ENCODE peak calls at places on chromosomes 12 and 14, in ten cellular contexts. One of them, this sample, is unnamed.

GRCh38 chr12:14200598-14200997 is 164.9 kb upstream of the ATF7IP start:
- DNase-seq in fibroblast of pulmonary artery: no peak
- DNase-seq in lower leg skin: no peak
- DNase-seq in body of pancreas: no peak
- DNase-seq in AG04450: no peak
- DNase-seq in foreskin keratinocyte: no peak
- DNase-seq in nephron progenitor cell: no peak
- DNase-seq in osteocyte: no peak
- DNase-seq in AG09319: no peak
- DNase-seq in cardiac fibroblast: no peak
- DNase-seq in this sample: no peak

GRCh38 chr12:25529738-25530137 is 23.3 kb downstream of the LMNTD1 start:
- DNase-seq in fibroblast of pulmonary artery: peak
- DNase-seq in lower leg skin: no peak
- DNase-seq in body of pancreas: no peak
- DNase-seq in AG04450: no peak
- DNase-seq in foreskin keratinocyte: peak
- DNase-seq in nephron progenitor cell: no peak
- DNase-seq in osteocyte: no peak
- DNase-seq in AG09319: no peak
- DNase-seq in cardiac fibroblast: peak
- DNase-seq in this sample: peak

GRCh38 chr14:26738571-26738970 is 140.7 kb upstream of the NOVA1 start:
- DNase-seq in fibroblast of pulmonary artery: peak
- DNase-seq in lower leg skin: no peak
- DNase-seq in body of pancreas: no peak
- DNase-seq in AG04450: no peak
- DNase-seq in foreskin keratinocyte: no peak
- DNase-seq in nephron progenitor cell: no peak
- DNase-seq in osteocyte: no peak
- DNase-seq in AG09319: no peak
- DNase-seq in cardiac fibroblast: peak
- DNase-seq in this sample: peak

GRCh38 chr14:64478634-64479250 is 13.4 kb downstream of the AKAP5 start:
- DNase-seq in fibroblast of pulmonary artery: peak
- DNase-seq in lower leg skin: no peak
- DNase-seq in body of pancreas: no peak
- DNase-seq in AG04450: no peak
- DNase-seq in foreskin keratinocyte: no peak
- DNase-seq in nephron progenitor cell: no peak
- DNase-seq in osteocyte: no peak
- DNase-seq in AG09319: no peak
- DNase-seq in cardiac fibroblast: peak
- DNase-seq in this sample: peak

GRCh38 chr14:89060191-89060590 is 235.7 kb downstream of the TTC8 start:
- DNase-seq in fibroblast of pulmonary artery: peak
- DNase-seq in lower leg skin: no peak
- DNase-seq in body of pancreas: no peak
- DNase-seq in AG04450: no peak
- DNase-seq in foreskin keratinocyte: no peak
- DNase-seq in nephron progenitor cell: no peak
- DNase-seq in osteocyte: no peak
- DNase-seq in AG09319: no peak
- DNase-seq in cardiac fibroblast: peak
- DNase-seq in this sample: no peak

GRCh38 chr14:54567634-54568561 is 970 bp downstream of the SAMD4A start:
- DNase-seq in fibroblast of pulmonary artery: peak
- DNase-seq in lower leg skin: peak
- DNase-seq in body of pancreas: peak
- DNase-seq in AG04450: no peak
- DNase-seq in foreskin keratinocyte: peak
- DNase-seq in nephron progenitor cell: peak
- DNase-seq in osteocyte: no peak
- DNase-seq in AG09319: no peak
- DNase-seq in cardiac fibroblast: peak
- DNase-seq in this sample: peak

GRCh38 chr12:32551058-32551457 is 128.0 kb upstream of the DNM1L start:
- DNase-seq in fibroblast of pulmonary artery: no peak
- DNase-seq in lower leg skin: no peak
- DNase-seq in body of pancreas: no peak
- DNase-seq in AG04450: no peak
- DNase-seq in foreskin keratinocyte: no peak
- DNase-seq in nephron progenitor cell: no peak
- DNase-seq in osteocyte: no peak
- DNase-seq in AG09319: no peak
- DNase-seq in cardiac fibroblast: no peak
- DNase-seq in this sample: no peak

GRCh38 chr12:49959570-49960473 is 1.9 kb upstream of the AQP5 start:
- DNase-seq in fibroblast of pulmonary artery: peak
- DNase-seq in lower leg skin: no peak
- DNase-seq in body of pancreas: peak
- DNase-seq in AG04450: no peak
- DNase-seq in foreskin keratinocyte: no peak
- DNase-seq in nephron progenitor cell: no peak
- DNase-seq in osteocyte: no peak
- DNase-seq in AG09319: no peak
- DNase-seq in cardiac fibroblast: peak
- DNase-seq in this sample: peak

GRCh38 chr14:26597136-26598080 is at the start of gene NOVA1:
- DNase-seq in fibroblast of pulmonary artery: peak
- DNase-seq in lower leg skin: peak
- DNase-seq in body of pancreas: peak
- DNase-seq in AG04450: no peak
- DNase-seq in foreskin keratinocyte: peak
- DNase-seq in nephron progenitor cell: peak
- DNase-seq in osteocyte: peak
- DNase-seq in AG09319: no peak
- DNase-seq in cardiac fibroblast: peak
- DNase-seq in this sample: no peak

GRCh38 chr12:82896286-82896685 is 209.6 kb downstream of the TMTC2 start:
- DNase-seq in fibroblast of pulmonary artery: no peak
- DNase-seq in lower leg skin: no peak
- DNase-seq in body of pancreas: no peak
- DNase-seq in AG04450: no peak
- DNase-seq in foreskin keratinocyte: no peak
- DNase-seq in nephron progenitor cell: no peak
- DNase-seq in osteocyte: no peak
- DNase-seq in AG09319: no peak
- DNase-seq in cardiac fibroblast: no peak
- DNase-seq in this sample: no peak

GRCh38 chr12:19161251-19161650 is 31.7 kb downstream of the PLEKHA5 start:
- DNase-seq in fibroblast of pulmonary artery: no peak
- DNase-seq in lower leg skin: no peak
- DNase-seq in body of pancreas: no peak
- DNase-seq in AG04450: no peak
- DNase-seq in foreskin keratinocyte: no peak
- DNase-seq in nephron progenitor cell: no peak
- DNase-seq in osteocyte: no peak
- DNase-seq in AG09319: no peak
- DNase-seq in cardiac fibroblast: no peak
- DNase-seq in this sample: no peak

DNA sequence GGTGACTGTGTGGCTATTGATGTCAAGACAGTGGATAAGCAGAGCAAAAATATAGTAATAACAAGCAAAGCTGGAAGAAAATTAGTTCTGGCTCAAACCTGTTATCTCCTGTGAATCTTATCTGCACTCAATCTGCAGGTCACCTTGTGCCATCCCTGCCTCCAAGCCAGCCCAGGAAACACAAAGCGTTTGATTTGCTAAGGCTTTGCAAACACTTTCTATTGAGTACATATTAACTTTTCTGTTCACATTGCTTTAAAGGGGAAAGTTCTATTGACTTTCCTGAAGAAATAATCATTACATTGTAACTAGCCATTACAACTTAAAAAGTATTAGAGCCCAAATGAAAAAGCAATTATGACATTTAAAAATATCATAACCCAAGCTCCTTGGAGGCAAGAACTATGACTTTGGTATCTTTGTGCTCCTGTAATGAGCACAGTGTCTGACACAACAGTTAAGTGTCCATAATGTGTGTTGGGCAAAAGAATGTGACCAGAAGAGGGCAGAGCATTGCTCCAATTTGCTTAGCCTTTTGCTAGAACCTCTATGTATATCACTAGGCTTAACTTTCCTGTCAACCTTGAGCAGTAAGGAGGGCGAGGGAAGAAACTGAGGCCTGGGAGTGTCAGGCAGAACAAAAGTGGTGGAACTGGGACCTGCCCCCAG is 24.7 kb downstream of the SERPINA3 start:
- DNase-seq in fibroblast of pulmonary artery: peak
- DNase-seq in lower leg skin: no peak
- DNase-seq in body of pancreas: no peak
- DNase-seq in AG04450: no peak
- DNase-seq in foreskin keratinocyte: no peak
- DNase-seq in nephron progenitor cell: no peak
- DNase-seq in osteocyte: no peak
- DNase-seq in AG09319: no peak
- DNase-seq in cardiac fibroblast: peak
- DNase-seq in this sample: no peak
- TF ChIP-seq CTCF in fibroblast of pulmonary artery: peak
- TF ChIP-seq CTCF in lower leg skin: no peak
- TF ChIP-seq CTCF in body of pancreas: peak
- TF ChIP-seq CTCF in AG04450: peak
- TF ChIP-seq CTCF in foreskin keratinocyte: peak
- TF ChIP-seq CTCF in nephron progenitor cell: no peak
- TF ChIP-seq CTCF in osteocyte: peak
- TF ChIP-seq CTCF in AG09319: peak
- TF ChIP-seq CTCF in cardiac fibroblast: peak
- TF ChIP-seq CTCF in this sample: peak

DNA sequence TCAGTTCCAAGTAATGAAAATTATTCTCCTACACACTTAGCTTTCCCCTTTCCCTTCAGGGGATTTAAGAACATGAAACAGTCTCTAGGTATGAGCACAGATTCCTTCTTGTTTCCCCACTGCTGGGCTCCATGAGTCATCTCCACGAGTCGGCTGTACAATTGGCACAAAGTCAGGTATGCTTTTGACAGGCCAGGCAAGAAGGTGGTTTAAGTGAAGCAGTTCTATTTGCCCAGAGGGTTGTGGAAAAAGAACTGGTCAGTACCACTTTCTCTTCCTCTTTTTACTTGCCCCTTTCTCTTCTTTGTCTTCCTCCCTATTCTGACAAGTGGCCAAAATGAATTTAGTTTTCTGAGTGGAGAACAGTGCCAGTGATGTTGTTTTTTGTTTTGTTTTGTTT is 16.3 kb downstream of the DYNC1H1 start:
- DNase-seq in fibroblast of pulmonary artery: peak
- DNase-seq in lower leg skin: peak
- DNase-seq in body of pancreas: peak
- DNase-seq in AG04450: peak
- DNase-seq in foreskin keratinocyte: peak
- DNase-seq in nephron progenitor cell: no peak
- DNase-seq in osteocyte: no peak
- DNase-seq in AG09319: peak
- DNase-seq in cardiac fibroblast: peak
- DNase-seq in this sample: peak
- TF ChIP-seq CTCF in fibroblast of pulmonary artery: no peak
- TF ChIP-seq CTCF in lower leg skin: no peak
- TF ChIP-seq CTCF in body of pancreas: no peak
- TF ChIP-seq CTCF in AG04450: no peak
- TF ChIP-seq CTCF in foreskin keratinocyte: no peak
- TF ChIP-seq CTCF in nephron progenitor cell: no peak
- TF ChIP-seq CTCF in osteocyte: no peak
- TF ChIP-seq CTCF in AG09319: no peak
- TF ChIP-seq CTCF in cardiac fibroblast: no peak
- TF ChIP-seq CTCF in this sample: no peak

DNA sequence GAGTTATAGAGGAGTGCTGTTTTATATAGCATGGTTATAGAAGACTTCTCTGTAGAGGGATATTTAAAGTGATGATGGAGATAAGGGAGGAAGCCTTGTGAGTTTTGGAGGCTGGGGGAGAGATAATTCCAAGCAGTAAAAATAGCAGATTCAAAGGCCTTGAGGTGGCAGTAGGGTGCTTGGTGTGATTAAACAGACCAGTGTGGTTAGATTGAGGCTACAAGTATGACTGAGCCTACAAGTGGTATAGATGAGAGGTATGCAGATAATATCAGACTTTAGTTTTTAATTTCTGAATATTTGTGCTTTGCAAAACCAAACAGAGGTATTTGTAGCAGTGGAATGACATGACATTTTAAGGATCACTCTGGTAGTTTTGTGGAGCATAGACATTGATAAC is 20.3 kb downstream of the FANCM start:
- DNase-seq in fibroblast of pulmonary artery: peak
- DNase-seq in lower leg skin: no peak
- DNase-seq in body of pancreas: no peak
- DNase-seq in AG04450: no peak
- DNase-seq in foreskin keratinocyte: no peak
- DNase-seq in nephron progenitor cell: no peak
- DNase-seq in osteocyte: no peak
- DNase-seq in AG09319: no peak
- DNase-seq in cardiac fibroblast: peak
- DNase-seq in this sample: no peak
- TF ChIP-seq CTCF in fibroblast of pulmonary artery: no peak
- TF ChIP-seq CTCF in lower leg skin: no peak
- TF ChIP-seq CTCF in body of pancreas: no peak
- TF ChIP-seq CTCF in AG04450: no peak
- TF ChIP-seq CTCF in foreskin keratinocyte: peak
- TF ChIP-seq CTCF in nephron progenitor cell: no peak
- TF ChIP-seq CTCF in osteocyte: no peak
- TF ChIP-seq CTCF in AG09319: no peak
- TF ChIP-seq CTCF in cardiac fibroblast: no peak
- TF ChIP-seq CTCF in this sample: no peak

GRCh38 chr12:99911076-99911475 is 73.7 kb downstream of the ANKS1B start:
- DNase-seq in fibroblast of pulmonary artery: peak
- DNase-seq in lower leg skin: peak
- DNase-seq in body of pancreas: no peak
- DNase-seq in AG04450: peak
- DNase-seq in foreskin keratinocyte: peak
- DNase-seq in nephron progenitor cell: peak
- DNase-seq in osteocyte: no peak
- DNase-seq in AG09319: peak
- DNase-seq in cardiac fibroblast: peak
- DNase-seq in this sample: peak
- TF ChIP-seq CTCF in fibroblast of pulmonary artery: no peak
- TF ChIP-seq CTCF in lower leg skin: no peak
- TF ChIP-seq CTCF in body of pancreas: no peak
- TF ChIP-seq CTCF in AG04450: no peak
- TF ChIP-seq CTCF in foreskin keratinocyte: no peak
- TF ChIP-seq CTCF in nephron progenitor cell: no peak
- TF ChIP-seq CTCF in osteocyte: no peak
- TF ChIP-seq CTCF in AG09319: no peak
- TF ChIP-seq CTCF in cardiac fibroblast: no peak
- TF ChIP-seq CTCF in this sample: no peak

DNA sequence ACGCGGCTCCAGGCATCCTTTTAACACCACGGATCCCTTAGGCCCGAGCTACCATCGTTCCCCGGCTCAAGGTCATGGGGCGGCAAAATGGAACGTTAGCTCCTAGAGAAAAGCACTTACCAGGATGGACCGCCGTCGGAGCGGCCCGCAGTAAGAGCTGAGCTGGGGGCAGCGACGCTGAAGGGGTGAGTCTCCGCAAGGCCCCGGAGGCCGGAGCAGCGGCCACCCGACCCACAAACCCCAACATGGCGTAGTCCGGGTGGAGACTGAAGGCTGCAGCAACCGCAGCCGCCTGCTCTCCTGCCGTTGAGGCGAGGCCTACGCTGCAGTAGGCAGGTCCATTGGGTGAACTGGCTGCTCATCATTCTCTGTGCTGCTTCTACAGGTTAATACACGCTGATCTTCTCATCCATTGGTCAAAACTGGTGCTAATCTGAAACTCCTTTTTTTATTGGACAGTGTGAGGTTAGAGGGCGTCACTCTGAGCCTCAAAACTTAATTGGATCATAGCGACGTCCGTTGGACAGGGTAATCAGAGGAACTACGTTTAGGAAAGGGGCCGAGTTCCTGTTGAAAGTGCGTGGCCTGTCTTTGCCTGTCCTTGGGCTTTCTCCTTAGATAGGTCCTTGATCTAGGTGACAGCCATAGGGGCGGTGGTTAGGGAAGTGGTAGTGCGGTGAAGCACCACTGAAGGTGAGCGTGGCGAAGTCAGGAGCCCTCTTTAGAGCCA is at the start of gene ATP5F1B:
- DNase-seq in fibroblast of pulmonary artery: peak
- DNase-seq in lower leg skin: peak
- DNase-seq in body of pancreas: peak
- DNase-seq in AG04450: peak
- DNase-seq in foreskin keratinocyte: peak
- DNase-seq in nephron progenitor cell: peak
- DNase-seq in osteocyte: peak
- DNase-seq in AG09319: peak
- DNase-seq in cardiac fibroblast: peak
- DNase-seq in this sample: peak
- TF ChIP-seq CTCF in fibroblast of pulmonary artery: no peak
- TF ChIP-seq CTCF in lower leg skin: no peak
- TF ChIP-seq CTCF in body of pancreas: peak
- TF ChIP-seq CTCF in AG04450: no peak
- TF ChIP-seq CTCF in foreskin keratinocyte: no peak
- TF ChIP-seq CTCF in nephron progenitor cell: no peak
- TF ChIP-seq CTCF in osteocyte: no peak
- TF ChIP-seq CTCF in AG09319: no peak
- TF ChIP-seq CTCF in cardiac fibroblast: no peak
- TF ChIP-seq CTCF in this sample: no peak